ENCODE peak calls at places on chromosomes 2 and 18, in four cellular contexts. L, U, F and A are unnamed samples.

GRCh38 chr2:228987441-228988155 is 283.5 kb downstream of the PID1 start:
- DNase-seq in U (no peak), L (no peak), F (no peak), A (no peak)

GRCh38 chr18:67464499-67464898 is 52.0 kb downstream of the DSEL start:
- DNase-seq in F (no peak), L (no peak), U (no peak), A (no peak)

GRCh38 chr18:70452501-70452900 is 163.7 kb downstream of the SOCS6 start:
- DNase-seq in U (no peak), L (no peak), F (no peak), A (no peak)

GRCh38 chr2:34316788-34317187 is 717.7 kb upstream of the FAM98A start:
- DNase-seq in U (no peak), L (no peak), F (peak; percentile 34), A (no peak)

GRCh38 chr2:187504312-187504921 is 49.8 kb downstream of the TFPI start:
- DNase-seq in F (no peak), U (no peak), L (no peak), A (no peak)

GRCh38 chr2:27823564-27823963 is 52.0 kb downstream of the MRPL33 start:
- DNase-seq in L (no peak), U (no peak), F (no peak), A (no peak)

GRCh38 chr2:158984554-158985207 is 16.2 kb downstream of the TANC1 start:
- DNase-seq in F (no peak), L (no peak), U (no peak), A (no peak)

GRCh38 chr2:8605350-8606065 is 76.3 kb upstream of the ID2 start:
- DNase-seq in L (no peak), U (no peak), F (peak; percentile 37), A (no peak)

GRCh38 chr2:74036450-74037175 is 51.9 kb downstream of the TET3 start:
- DNase-seq in U (no peak), L (no peak), F (no peak), A (no peak)

GRCh38 chr2:86337235-86338099 is at the start of gene REEP1:
- DNase-seq in F (no peak), L (no peak), U (peak; percentile 48), A (no peak)

DNA sequence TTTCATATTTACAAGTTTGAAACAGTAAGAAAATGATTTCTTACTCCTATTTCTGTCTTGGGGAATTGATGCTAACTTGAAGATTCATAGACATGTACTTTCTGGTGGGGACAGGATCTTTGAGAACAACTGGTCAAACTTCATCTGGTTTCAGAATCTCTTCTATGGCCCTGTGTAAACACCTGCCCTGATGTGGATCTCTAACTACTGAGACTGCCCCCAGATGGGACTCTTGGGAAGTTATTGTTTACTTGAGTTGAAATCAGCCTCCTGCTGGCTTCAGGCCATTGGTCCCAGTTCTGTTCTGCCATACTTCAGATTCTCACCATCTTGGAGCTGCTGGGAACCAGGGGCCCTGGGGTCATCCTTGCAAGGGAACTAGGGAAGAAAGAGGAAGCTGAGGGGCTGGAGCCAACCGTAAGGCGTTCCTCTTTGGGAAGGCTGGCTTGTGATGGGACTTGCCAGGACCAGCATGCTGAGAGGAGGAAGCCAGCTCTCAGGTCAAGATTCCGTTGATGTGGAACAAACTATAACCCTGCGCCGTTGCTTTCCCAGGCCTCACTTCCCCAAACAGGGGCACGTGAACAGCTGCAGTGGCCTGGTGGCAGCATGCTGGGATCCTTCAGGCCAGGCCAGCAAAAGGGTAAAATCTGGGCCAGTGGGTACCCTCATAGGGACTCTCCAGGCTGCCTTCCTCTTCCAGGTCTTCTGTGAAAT is 135.5 kb upstream of the CXCR4 start:
- DNase-seq in U (no peak), F (no peak), L (no peak), A (peak; percentile 69)
- TF ChIP-seq CTCF in U (no peak), F (no peak), L (no peak), A (no peak)

GRCh38 chr2:217890445-217890844 is 112.3 kb downstream of the TNS1 start:
- DNase-seq in U (peak; percentile 73), F (peak; percentile 21), L (no peak), A (no peak)
- TF ChIP-seq CTCF in U (peak; percentile 49), F (peak; percentile 40), L (no peak), A (no peak)

GRCh38 chr18:11761553-11761952 is 72.5 kb downstream of the GNAL start:
- DNase-seq in U (no peak), F (no peak), L (no peak), A (no peak)
- TF ChIP-seq CTCF in U (no peak), F (peak; percentile 35), L (no peak), A (no peak)

GRCh38 chr18:48761582-48761981 is 189.2 kb downstream of the SMAD7 start:
- DNase-seq in L (no peak), F (no peak), U (peak; percentile 14), A (no peak)

GRCh38 chr18:48763714-48764100 is 187.1 kb downstream of the SMAD7 start:
- DNase-seq in F (no peak), L (no peak), U (peak; percentile 6), A (no peak)

GRCh38 chr18:48764452-48764851 is 186.3 kb downstream of the SMAD7 start:
- DNase-seq in U (peak; percentile 11), F (no peak), L (no peak), A (no peak)

GRCh38 chr18:48762022-48762421 is 188.7 kb downstream of the SMAD7 start:
- DNase-seq in L (no peak), U (peak; percentile 9), F (no peak), A (no peak)

GRCh38 chr18:48762836-48763713 is 187.7 kb downstream of the SMAD7 start:
- DNase-seq in L (no peak), U (peak; percentile 79), F (no peak), A (no peak)
- TF ChIP-seq CTCF in L (no peak), U (no peak), F (no peak), A (no peak)

DNA sequence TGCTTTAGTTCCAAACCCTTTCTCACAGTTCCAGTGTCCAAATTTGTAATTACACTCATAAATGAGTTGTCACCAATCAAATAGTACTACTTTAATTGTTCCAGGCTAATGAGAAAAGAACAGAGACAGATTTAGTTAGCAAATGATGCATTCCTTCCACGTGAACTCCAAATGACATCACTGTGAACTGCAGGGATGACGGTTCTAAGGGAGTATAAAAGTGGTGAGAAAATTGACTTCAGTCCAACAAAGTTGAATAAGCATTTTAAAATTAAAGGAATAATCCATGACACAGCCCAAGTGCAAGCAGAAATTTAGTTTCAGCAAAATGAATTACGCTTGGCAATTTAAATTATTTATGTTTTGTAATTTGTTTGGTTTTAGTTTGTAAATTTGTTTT is 102.0 kb upstream of the LRATD1 start:
- DNase-seq in F (peak; percentile 57), U (no peak), L (no peak), A (no peak)
- TF ChIP-seq CTCF in F (no peak), U (no peak), L (no peak), A (no peak)

GRCh38 chr2:10786240-10786982 is 26.2 kb downstream of the PDIA6 start:
- DNase-seq in L (no peak), F (no peak), U (no peak), A (no peak)

GRCh38 chr2:10788855-10789254 is 23.7 kb downstream of the PDIA6 start:
- DNase-seq in U (no peak), L (no peak), F (no peak), A (no peak)

GRCh38 chr2:10784719-10785118 is 27.9 kb downstream of the PDIA6 start:
- DNase-seq in F (no peak), U (no peak), L (no peak), A (no peak)

GRCh38 chr2:10785260-10785659 is 27.3 kb downstream of the PDIA6 start:
- DNase-seq in U (no peak), L (no peak), F (no peak), A (no peak)

GRCh38 chr2:10787176-10787968 is 25.2 kb downstream of the PDIA6 start:
- DNase-seq in L (no peak), U (no peak), F (no peak), A (no peak)
- TF ChIP-seq CTCF in L (no peak), U (no peak), F (peak; percentile 19), A (peak; percentile 22)

GRCh38 chr2:166417669-166418068 is 41.9 kb upstream of the SCN9A start:
- DNase-seq in U (no peak), L (no peak), F (peak; percentile 56), A (no peak)
- TF ChIP-seq CTCF in U (no peak), L (no peak), F (no peak), A (peak; percentile 12)

DNA sequence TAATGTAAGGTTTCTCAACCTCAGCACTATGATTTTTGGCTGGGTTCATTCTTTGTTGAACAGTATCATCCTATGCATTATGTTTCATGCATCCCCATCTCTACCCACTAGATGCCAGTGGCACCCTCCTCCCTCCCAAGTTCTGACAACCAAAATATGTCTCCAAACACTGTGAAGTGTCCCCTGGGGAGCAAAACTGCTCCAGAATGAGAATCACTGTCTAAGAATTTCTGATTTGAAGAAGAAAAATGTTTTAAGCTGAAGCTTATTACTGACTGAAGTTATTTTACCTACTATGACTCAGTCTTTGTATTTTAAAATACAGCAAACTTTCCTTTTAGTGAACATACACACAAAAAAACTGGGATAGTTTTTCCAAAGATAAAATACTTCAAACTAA is 3.4 kb downstream of the THADA start:
- DNase-seq in F (no peak), L (no peak), U (no peak), A (no peak)
- TF ChIP-seq CTCF in F (no peak), L (no peak), U (no peak), A (no peak)

DNA sequence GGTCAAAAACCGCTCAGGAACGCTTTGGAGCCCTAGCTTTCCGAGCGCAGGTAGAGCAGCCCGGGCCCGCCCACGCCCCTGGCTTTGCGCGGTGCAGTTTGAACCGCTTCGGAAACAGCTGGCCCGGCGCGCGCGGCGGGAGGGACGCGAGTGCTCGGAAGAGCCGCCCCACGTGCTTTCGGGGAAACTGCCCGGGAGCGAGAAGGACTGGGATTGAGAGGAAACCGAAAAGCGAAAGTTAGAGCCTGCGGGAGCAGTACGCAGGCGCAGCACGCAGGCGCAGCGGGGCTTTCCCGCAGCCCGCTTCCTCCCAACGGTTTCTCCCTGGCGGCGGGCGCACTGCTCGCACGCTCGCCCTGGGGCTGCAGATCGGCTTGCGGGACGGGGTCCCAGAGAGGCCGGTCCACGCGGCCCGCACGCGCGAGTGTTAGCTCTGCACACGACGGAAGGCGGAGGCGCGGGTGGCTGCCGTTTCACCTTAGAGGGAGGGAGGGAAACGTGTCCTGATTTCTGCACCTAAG is 6.3 kb upstream of the STAT1 start:
- DNase-seq in U (peak; percentile 92), L (peak; percentile 82), F (peak; percentile 91), A (peak; percentile 90)
- TF ChIP-seq CTCF in U (peak; percentile 18), L (no peak), F (peak; percentile 15), A (no peak)